ENCODE peak calls at places on chromosome 18, in nine cellular contexts. One of them, this sample, is unnamed.

GRCh38 chr18:58229162-58229561 is 185.1 kb downstream of the NEDD4L start:
- DNase-seq in stimulated activated CD8-positive, alpha-beta memory T cell treated with anti-CD3 and anti-CD28 coated beads, Interleukin-15, amount 100 ng/mL, for 24 hours: no peak
- DNase-seq in cortex of kidney: no peak
- DNase-seq in Daoy: no peak
- DNase-seq in stimulated activated CD4-positive, alpha-beta T cell treated with anti-CD3 and anti-CD28 coated beads, Interleukin-12 subunit alpha, Interleukin-12 subunit beta, amount 100 ng/mL, for 4 hours: no peak
- DNase-seq in effector CD4-positive, alpha-beta T cell: no peak
- DNase-seq in activated CD8-positive, alpha-beta memory T cell treated with anti-CD3 and anti-CD28 coated beads, Interleukin-2, amount 10 ng/mL, durations not matched to agents 7 days and 5 days: no peak
- DNase-seq in mucosa of descending colon: no peak
- DNase-seq in astrocyte of the cerebellum: no peak
- DNase-seq in this sample: no peak

GRCh38 chr18:59660976-59661743 is 36.1 kb downstream of the CCBE1 start:
- DNase-seq in stimulated activated CD8-positive, alpha-beta memory T cell treated with anti-CD3 and anti-CD28 coated beads, Interleukin-15, amount 100 ng/mL, for 24 hours: no peak
- DNase-seq in cortex of kidney: no peak
- DNase-seq in Daoy: peak
- DNase-seq in stimulated activated CD4-positive, alpha-beta T cell treated with anti-CD3 and anti-CD28 coated beads, Interleukin-12 subunit alpha, Interleukin-12 subunit beta, amount 100 ng/mL, for 4 hours: no peak
- DNase-seq in effector CD4-positive, alpha-beta T cell: no peak
- DNase-seq in activated CD8-positive, alpha-beta memory T cell treated with anti-CD3 and anti-CD28 coated beads, Interleukin-2, amount 10 ng/mL, durations not matched to agents 7 days and 5 days: no peak
- DNase-seq in mucosa of descending colon: no peak
- DNase-seq in astrocyte of the cerebellum: peak
- DNase-seq in this sample: no peak

GRCh38 chr18:39199231-39199855 is 1633.7 kb upstream of the CELF4 start:
- DNase-seq in stimulated activated CD8-positive, alpha-beta memory T cell treated with anti-CD3 and anti-CD28 coated beads, Interleukin-15, amount 100 ng/mL, for 24 hours: no peak
- DNase-seq in cortex of kidney: no peak
- DNase-seq in Daoy: no peak
- DNase-seq in stimulated activated CD4-positive, alpha-beta T cell treated with anti-CD3 and anti-CD28 coated beads, Interleukin-12 subunit alpha, Interleukin-12 subunit beta, amount 100 ng/mL, for 4 hours: no peak
- DNase-seq in effector CD4-positive, alpha-beta T cell: no peak
- DNase-seq in activated CD8-positive, alpha-beta memory T cell treated with anti-CD3 and anti-CD28 coated beads, Interleukin-2, amount 10 ng/mL, durations not matched to agents 7 days and 5 days: no peak
- DNase-seq in mucosa of descending colon: no peak
- DNase-seq in astrocyte of the cerebellum: peak
- DNase-seq in this sample: no peak

GRCh38 chr18:34650121-34650545 is 60.0 kb upstream of the DTNA start:
- DNase-seq in stimulated activated CD8-positive, alpha-beta memory T cell treated with anti-CD3 and anti-CD28 coated beads, Interleukin-15, amount 100 ng/mL, for 24 hours: no peak
- DNase-seq in cortex of kidney: no peak
- DNase-seq in Daoy: no peak
- DNase-seq in stimulated activated CD4-positive, alpha-beta T cell treated with anti-CD3 and anti-CD28 coated beads, Interleukin-12 subunit alpha, Interleukin-12 subunit beta, amount 100 ng/mL, for 4 hours: no peak
- DNase-seq in effector CD4-positive, alpha-beta T cell: no peak
- DNase-seq in activated CD8-positive, alpha-beta memory T cell treated with anti-CD3 and anti-CD28 coated beads, Interleukin-2, amount 10 ng/mL, durations not matched to agents 7 days and 5 days: no peak
- DNase-seq in mucosa of descending colon: no peak
- DNase-seq in astrocyte of the cerebellum: peak
- DNase-seq in this sample: no peak

GRCh38 chr18:79479114-79479760 is 83.5 kb downstream of the NFATC1 start:
- DNase-seq in stimulated activated CD8-positive, alpha-beta memory T cell treated with anti-CD3 and anti-CD28 coated beads, Interleukin-15, amount 100 ng/mL, for 24 hours: no peak
- DNase-seq in cortex of kidney: no peak
- DNase-seq in Daoy: no peak
- DNase-seq in stimulated activated CD4-positive, alpha-beta T cell treated with anti-CD3 and anti-CD28 coated beads, Interleukin-12 subunit alpha, Interleukin-12 subunit beta, amount 100 ng/mL, for 4 hours: no peak
- DNase-seq in effector CD4-positive, alpha-beta T cell: no peak
- DNase-seq in activated CD8-positive, alpha-beta memory T cell treated with anti-CD3 and anti-CD28 coated beads, Interleukin-2, amount 10 ng/mL, durations not matched to agents 7 days and 5 days: no peak
- DNase-seq in mucosa of descending colon: peak
- DNase-seq in astrocyte of the cerebellum: no peak
- DNase-seq in this sample: peak

GRCh38 chr18:5721924-5722323 is 173.4 kb downstream of the TMEM200C start:
- DNase-seq in stimulated activated CD8-positive, alpha-beta memory T cell treated with anti-CD3 and anti-CD28 coated beads, Interleukin-15, amount 100 ng/mL, for 24 hours: no peak
- DNase-seq in cortex of kidney: no peak
- DNase-seq in Daoy: no peak
- DNase-seq in stimulated activated CD4-positive, alpha-beta T cell treated with anti-CD3 and anti-CD28 coated beads, Interleukin-12 subunit alpha, Interleukin-12 subunit beta, amount 100 ng/mL, for 4 hours: no peak
- DNase-seq in effector CD4-positive, alpha-beta T cell: no peak
- DNase-seq in activated CD8-positive, alpha-beta memory T cell treated with anti-CD3 and anti-CD28 coated beads, Interleukin-2, amount 10 ng/mL, durations not matched to agents 7 days and 5 days: no peak
- DNase-seq in mucosa of descending colon: no peak
- DNase-seq in astrocyte of the cerebellum: no peak
- DNase-seq in this sample: no peak

GRCh38 chr18:28559511-28559910 is 382.6 kb upstream of the CDH2 start:
- DNase-seq in stimulated activated CD8-positive, alpha-beta memory T cell treated with anti-CD3 and anti-CD28 coated beads, Interleukin-15, amount 100 ng/mL, for 24 hours: no peak
- DNase-seq in cortex of kidney: no peak
- DNase-seq in Daoy: peak
- DNase-seq in stimulated activated CD4-positive, alpha-beta T cell treated with anti-CD3 and anti-CD28 coated beads, Interleukin-12 subunit alpha, Interleukin-12 subunit beta, amount 100 ng/mL, for 4 hours: no peak
- DNase-seq in effector CD4-positive, alpha-beta T cell: no peak
- DNase-seq in activated CD8-positive, alpha-beta memory T cell treated with anti-CD3 and anti-CD28 coated beads, Interleukin-2, amount 10 ng/mL, durations not matched to agents 7 days and 5 days: no peak
- DNase-seq in mucosa of descending colon: no peak
- DNase-seq in astrocyte of the cerebellum: no peak
- DNase-seq in this sample: no peak

GRCh38 chr18:28281400-28281799 is 104.5 kb upstream of the CDH2 start:
- DNase-seq in stimulated activated CD8-positive, alpha-beta memory T cell treated with anti-CD3 and anti-CD28 coated beads, Interleukin-15, amount 100 ng/mL, for 24 hours: no peak
- DNase-seq in cortex of kidney: no peak
- DNase-seq in Daoy: no peak
- DNase-seq in stimulated activated CD4-positive, alpha-beta T cell treated with anti-CD3 and anti-CD28 coated beads, Interleukin-12 subunit alpha, Interleukin-12 subunit beta, amount 100 ng/mL, for 4 hours: no peak
- DNase-seq in effector CD4-positive, alpha-beta T cell: no peak
- DNase-seq in activated CD8-positive, alpha-beta memory T cell treated with anti-CD3 and anti-CD28 coated beads, Interleukin-2, amount 10 ng/mL, durations not matched to agents 7 days and 5 days: no peak
- DNase-seq in mucosa of descending colon: no peak
- DNase-seq in astrocyte of the cerebellum: no peak
- DNase-seq in this sample: no peak

This sample was measured in pancreas.